ENCODE peak calls at places on chromosomes 6 and 20, in nine cellular contexts. I is CD8-positive, alpha-beta memory T cell; D is stimulated activated CD4-positive, alpha-beta T cell treated with anti-CD3 and anti-CD28 coated beads, Interleukin-4, amount 100 ng/mL, for 1 hour; E is adipocyte; R is CD8-positive, alpha-beta T cell; B is Peyer's patch; Q is AG10803; G is neural crest cell; U is fibroblast of pulmonary artery. V is an unnamed sample.

GRCh38 chr20:34037767-34038166 is 44.1 kb downstream of the RALY start:
- DNase-seq in D (no peak), G (no peak), R (no peak), E (peak), U (peak), B (no peak), I (no peak), Q (peak), V (no peak)

GRCh38 chr20:36368400-36368799 is 62.3 kb downstream of the DLGAP4 start:
- DNase-seq in Q (no peak), E (no peak), G (no peak), D (no peak), I (no peak), R (no peak), U (no peak), B (no peak), V (no peak)

GRCh38 chr6:154632121-154632520 is 101.1 kb upstream of the SCAF8 start:
- DNase-seq in Q (no peak), D (no peak), R (no peak), I (no peak), B (no peak), U (peak), E (no peak), G (no peak), V (no peak)

GRCh38 chr6:105874835-105875626 is 211.1 kb upstream of the PRDM1 start:
- DNase-seq in B (no peak), U (no peak), G (no peak), D (no peak), Q (no peak), R (no peak), E (no peak), I (no peak), V (no peak)

GRCh38 chr6:163133017-163133416 is 281.5 kb upstream of the QKI start:
- DNase-seq in R (no peak), U (no peak), E (no peak), B (no peak), D (no peak), Q (no peak), G (no peak), I (no peak), V (no peak)

GRCh38 chr6:161233986-161234620 is 39.8 kb downstream of the AGPAT4 start:
- DNase-seq in G (no peak), B (no peak), E (peak), D (no peak), R (no peak), I (no peak), Q (peak), U (peak), V (no peak)

GRCh38 chr6:33421344-33421643 is 1.4 kb downstream of the SYNGAP1 start:
- DNase-seq in B (no peak), E (no peak), R (no peak), D (no peak), I (no peak), Q (no peak), G (no peak), U (no peak), V (no peak)

GRCh38 chr6:30685977-30686907 is at the start of gene PPP1R18:
- DNase-seq in G (no peak), I (peak), D (peak), E (peak), B (peak), Q (peak), U (no peak), R (peak), V (peak)

GRCh38 chr20:9021699-9022098 is 47.2 kb upstream of the PLCB4 start:
- DNase-seq in U (peak), B (no peak), E (peak), R (no peak), I (no peak), D (no peak), Q (no peak), G (no peak), V (no peak)

GRCh38 chr6:73666393-73666792 is 12.6 kb upstream of the SLC17A5 start:
- DNase-seq in B (no peak), E (peak), D (no peak), U (peak), G (no peak), I (no peak), Q (peak), R (no peak), V (no peak)

GRCh38 chr20:16560216-16560615 is 13.0 kb downstream of the KIF16B start:
- DNase-seq in D (no peak), R (no peak), I (no peak), G (no peak), U (no peak), E (no peak), B (no peak), Q (no peak), V (no peak)

GRCh38 chr6:134532694-134533624 is 215.0 kb upstream of the SGK1 start:
- DNase-seq in G (no peak), I (no peak), E (no peak), D (no peak), U (no peak), Q (no peak), R (no peak), B (no peak), V (no peak)

GRCh38 chr6:90343581-90343980 is 46.9 kb upstream of the BACH2 start:
- DNase-seq in Q (peak), I (no peak), G (no peak), B (no peak), E (no peak), R (no peak), D (no peak), U (peak), V (no peak)

GRCh38 chr6:152720964-152721363 is 23.3 kb downstream of the MYCT1 start:
- DNase-seq in Q (no peak), I (no peak), R (no peak), G (no peak), E (no peak), D (no peak), B (no peak), U (peak), V (no peak)

GRCh38 chr6:43491750-43492661 is 14.6 kb downstream of the TJAP1 start:
- DNase-seq in D (no peak), G (no peak), U (peak), I (no peak), E (peak), B (peak), R (no peak), Q (peak), V (no peak)

GRCh38 chr6:34834789-34835518 is 43.1 kb downstream of the BLTP3A start:
- DNase-seq in D (no peak), Q (peak), U (peak), G (no peak), I (no peak), B (no peak), R (no peak), E (peak), V (no peak)

GRCh38 chr20:19026901-19027644 is 185.4 kb upstream of the SLC24A3 start:
- DNase-seq in D (no peak), U (no peak), I (no peak), G (no peak), B (no peak), Q (no peak), R (no peak), E (no peak), V (no peak)

GRCh38 chr20:14550655-14551054 is 213.2 kb upstream of the FLRT3 start:
- DNase-seq in R (no peak), G (no peak), D (no peak), E (no peak), I (no peak), U (no peak), B (no peak), Q (no peak), V (no peak)

GRCh38 chr20:23139524-23139923 is 53.4 kb upstream of the CD93 start:
- DNase-seq in R (no peak), D (no peak), G (no peak), U (no peak), B (no peak), Q (no peak), E (no peak), I (no peak), V (no peak)

GRCh38 chr6:11425431-11425871 is 112.1 kb upstream of the TMEM170B start:
- DNase-seq in G (no peak), B (no peak), R (no peak), I (no peak), D (no peak), Q (no peak), E (no peak), U (no peak), V (no peak)

GRCh38 chr20:31595654-31596411 is 9.3 kb upstream of the ID1 start:
- DNase-seq in I (no peak), Q (peak), G (peak), B (peak), E (peak), D (no peak), R (no peak), U (peak), V (no peak)

GRCh38 chr6:6897140-6897539 is 210.6 kb upstream of the RREB1 start:
- DNase-seq in G (no peak), Q (no peak), I (no peak), U (no peak), D (no peak), B (no peak), R (no peak), E (no peak), V (no peak)

GRCh38 chr20:53582574-53583351 is 10.9 kb downstream of the ZNF217 start:
- DNase-seq in Q (peak), R (peak), I (peak), D (peak), E (peak), U (peak), G (no peak), B (no peak), V (no peak)

GRCh38 chr20:10476319-10476724 is 41.2 kb downstream of the SLX4IP start:
- DNase-seq in I (no peak), E (peak), B (no peak), D (no peak), R (no peak), U (peak), Q (peak), G (no peak), V (no peak)

GRCh38 chr6:102309700-102310099 is 916.2 kb downstream of the GRIK2 start:
- DNase-seq in I (no peak), E (no peak), G (no peak), Q (no peak), B (no peak), D (no peak), R (no peak), U (no peak), V (no peak)

GRCh38 chr6:18360188-18360587 is 27.0 kb upstream of the RNF144B start:
- DNase-seq in E (no peak), R (no peak), B (no peak), Q (no peak), I (no peak), U (no peak), D (no peak), G (no peak), V (no peak)

GRCh38 chr20:12682613-12683012 is 326.2 kb upstream of the SPTLC3 start:
- DNase-seq in R (no peak), U (no peak), G (no peak), D (no peak), B (no peak), Q (no peak), E (no peak), I (no peak), V (no peak)

V was measured in T-helper 1 cell.